ENCODE peak calls at places on chromosomes 5 and 9, in four cellular contexts. A, J, O and Y are unnamed samples.
A peak's percentile ranks its signal among the peaks of the same experiment; 100 is the strongest.

GRCh38 chr9:121935744-121936143 is 157.4 kb downstream of the TTLL11 start:
- DNase-seq in A (no peak), J (no peak), O (no peak), Y (no peak)

GRCh38 chr9:114991861-114992260 is 61.5 kb upstream of the TNFSF8 start:
- DNase-seq in A (no peak), J (no peak), O (no peak), Y (no peak)

GRCh38 chr9:98997580-98997979 is 53.9 kb downstream of the COL15A1 start:
- DNase-seq in A (no peak), J (no peak), O (no peak), Y (no peak)

GRCh38 chr9:81292056-81292805 is 397.1 kb downstream of the TLE1 start:
- DNase-seq in A (no peak), J (no peak), O (no peak), Y (no peak)

GRCh38 chr5:125410501-125411162 is 664.2 kb upstream of the ZNF608 start:
- DNase-seq in A (no peak), J (no peak), O (no peak), Y (no peak)

GRCh38 chr5:17339841-17340240 is 122.4 kb downstream of the BASP1 start:
- DNase-seq in A (no peak), J (no peak), O (no peak), Y (no peak)

GRCh38 chr5:102196481-102196880 is 99.6 kb downstream of the SLCO4C1 start:
- DNase-seq in A (no peak), J (no peak), O (no peak), Y (no peak)

GRCh38 chr5:116779846-116780245 is 205.2 kb upstream of the SEMA6A start:
- DNase-seq in A (no peak), J (no peak), O (no peak), Y (no peak)

GRCh38 chr9:34437006-34437925 is 21.1 kb downstream of the FAM219A start:
- DNase-seq in A (peak; percentile 68), J (peak; percentile 47), O (peak; percentile 40), Y (peak; percentile 26)

GRCh38 chr9:4086119-4087088 is 213.5 kb downstream of the GLIS3 start:
- DNase-seq in A (peak; percentile 8), J (no peak), O (no peak), Y (no peak)

GRCh38 chr5:6712136-6712581 is 1.1 kb upstream of the TENT4A start:
- DNase-seq in A (peak; percentile 52), J (no peak), O (no peak), Y (peak; percentile 53)

GRCh38 chr9:78035369-78035993 is 3.9 kb upstream of the GNAQ start:
- DNase-seq in A (peak; percentile 69), J (no peak), O (peak; percentile 7), Y (peak; percentile 46)

GRCh38 chr5:34491251-34491620 is 164.9 kb upstream of the RAI14 start:
- DNase-seq in A (no peak), J (no peak), O (no peak), Y (no peak)

GRCh38 chr9:5578018-5578697 is 50.7 kb upstream of the RIC1 start:
- DNase-seq in A (no peak), J (no peak), O (no peak), Y (no peak)

GRCh38 chr5:159821541-159821940 is 94.7 kb upstream of the ADRA1B start:
- DNase-seq in A (no peak), J (no peak), O (no peak), Y (no peak)

GRCh38 chr9:126668058-126668457 is 54.3 kb downstream of the LMX1B start:
- DNase-seq in A (no peak), J (no peak), O (no peak), Y (no peak)

GRCh38 chr9:33170464-33171156 is 3.5 kb upstream of the B4GALT1 start:
- DNase-seq in A (no peak), J (no peak), O (no peak), Y (no peak)

GRCh38 chr5:91042856-91043255 is 340.3 kb downstream of the ARRDC3 start:
- DNase-seq in A (peak; percentile 19), J (no peak), O (no peak), Y (no peak)

GRCh38 chr5:9245071-9245470 is 300.8 kb downstream of the SEMA5A start:
- DNase-seq in A (no peak), J (no peak), O (no peak), Y (no peak)

GRCh38 chr9:22423566-22423965 is 23.1 kb upstream of the DMRTA1 start:
- DNase-seq in A (no peak), J (no peak), O (no peak), Y (no peak)

GRCh38 chr9:109020113-109020512 is 6.8 kb upstream of the CTNNAL1 start:
- DNase-seq in A (no peak), J (no peak), O (no peak), Y (no peak)

GRCh38 chr9:134180786-134181647 is 16.7 kb upstream of the RNU6ATAC start:
- DNase-seq in A (no peak), J (no peak), O (no peak), Y (no peak)

GRCh38 chr5:116013207-116013777 is 19.0 kb upstream of the ARL14EPL start:
- DNase-seq in A (no peak), J (no peak), O (no peak), Y (no peak)

GRCh38 chr9:130042406-130042930 is 521 bp downstream of the FNBP1 start:
- DNase-seq in A (no peak), J (no peak), O (no peak), Y (peak; percentile 48)

GRCh38 chr9:135939351-135940265 is 21.6 kb downstream of the UBAC1 start:
- DNase-seq in A (no peak), J (no peak), O (no peak), Y (no peak)

GRCh38 chr9:8579661-8580060 is 780.1 kb upstream of the DMAC1 start:
- DNase-seq in A (no peak), J (no peak), O (no peak), Y (no peak)

GRCh38 chr9:69376651-69377050 is 51.6 kb downstream of the ENTREP1 start:
- DNase-seq in A (no peak), J (no peak), O (no peak), Y (no peak)
- TF ChIP-seq HDAC6 in A (no peak), J (no peak), O (no peak), Y (no peak)

GRCh38 chr5:126499742-126500396 is 76.7 kb downstream of the GRAMD2B start:
- DNase-seq in A (peak; percentile 10), J (peak; percentile 9), O (no peak), Y (peak; percentile 42)
- TF ChIP-seq HDAC6 in A (no peak), J (no peak), O (no peak), Y (no peak)

DNA sequence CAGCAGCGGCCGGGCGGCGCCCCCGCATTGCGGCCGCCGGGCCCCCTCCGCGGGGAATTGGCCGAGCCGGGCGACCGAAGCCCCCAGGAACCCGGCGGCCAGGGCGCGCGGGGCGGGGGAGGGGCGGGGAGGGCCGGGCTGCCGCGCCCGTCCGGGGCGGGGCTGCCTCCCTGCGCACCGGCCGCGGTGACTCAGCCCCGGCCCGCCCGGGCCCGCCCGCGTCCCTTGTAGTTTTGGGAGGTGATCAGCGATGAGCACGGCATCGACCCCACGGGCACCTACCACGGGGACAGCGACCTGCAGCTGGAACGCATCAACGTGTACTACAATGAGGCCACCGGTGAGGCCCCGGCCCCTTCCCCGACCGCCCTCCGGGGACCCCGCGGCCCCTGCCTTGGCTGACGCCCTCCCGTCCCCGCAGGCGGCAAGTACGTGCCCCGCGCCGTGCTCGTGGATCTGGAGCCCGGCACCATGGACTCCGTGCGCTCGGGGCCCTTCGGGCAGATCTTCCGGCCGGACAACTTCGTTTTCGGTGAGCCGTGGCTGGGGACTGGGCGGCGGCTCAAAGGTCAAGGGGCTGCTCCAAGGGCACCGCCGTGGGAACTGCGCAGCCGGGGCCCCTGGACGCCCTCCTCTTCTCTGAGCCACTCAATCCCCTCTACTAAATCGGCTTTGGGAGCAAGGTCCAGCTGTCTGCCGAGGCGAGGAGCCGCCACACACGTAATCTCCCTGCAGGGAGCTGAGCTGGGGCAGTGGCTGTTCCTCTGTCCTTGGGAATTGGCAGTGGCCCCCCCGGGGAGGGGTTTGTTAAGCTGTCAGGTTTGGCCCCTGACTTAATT is 622 bp downstream of the TUBB4B start:
- DNase-seq in A (peak; percentile 54), J (no peak), O (no peak), Y (peak; percentile 88)
- TF ChIP-seq HDAC6 in A (no peak), J (no peak), O (no peak), Y (no peak)

DNA sequence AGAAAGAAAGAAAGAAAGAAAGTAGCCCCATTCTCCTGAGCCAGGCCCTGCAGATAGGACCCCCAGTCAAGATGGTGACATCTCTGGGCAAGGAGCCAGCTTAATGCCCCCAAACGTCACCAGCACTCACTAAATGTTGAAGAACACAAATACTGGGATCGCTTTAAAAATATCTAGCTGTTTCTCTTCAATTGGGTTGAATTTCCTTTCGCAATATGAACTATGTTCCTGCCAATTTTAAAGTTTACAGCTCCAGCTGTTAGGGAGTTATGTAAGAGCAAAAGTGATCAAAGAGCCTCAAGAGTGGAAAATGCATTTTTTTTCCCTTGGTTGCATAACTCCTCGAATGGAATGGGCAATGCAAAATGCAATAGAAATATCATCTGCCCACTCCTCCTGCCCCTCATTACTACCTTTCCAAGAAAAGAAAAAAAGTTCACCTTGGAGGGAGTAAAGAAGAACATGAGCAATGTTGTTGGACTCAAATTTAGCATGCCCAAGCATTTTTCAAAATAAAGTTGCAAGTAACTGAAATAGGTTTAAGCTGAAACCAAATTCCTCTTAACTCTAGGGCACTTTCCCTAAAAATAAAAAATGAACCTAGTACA is 244.2 kb upstream of the PIK3R1 start:
- DNase-seq in A (peak; percentile 48), J (no peak), O (no peak), Y (no peak)
- TF ChIP-seq HDAC6 in A (no peak), J (no peak), O (no peak), Y (no peak)

DNA sequence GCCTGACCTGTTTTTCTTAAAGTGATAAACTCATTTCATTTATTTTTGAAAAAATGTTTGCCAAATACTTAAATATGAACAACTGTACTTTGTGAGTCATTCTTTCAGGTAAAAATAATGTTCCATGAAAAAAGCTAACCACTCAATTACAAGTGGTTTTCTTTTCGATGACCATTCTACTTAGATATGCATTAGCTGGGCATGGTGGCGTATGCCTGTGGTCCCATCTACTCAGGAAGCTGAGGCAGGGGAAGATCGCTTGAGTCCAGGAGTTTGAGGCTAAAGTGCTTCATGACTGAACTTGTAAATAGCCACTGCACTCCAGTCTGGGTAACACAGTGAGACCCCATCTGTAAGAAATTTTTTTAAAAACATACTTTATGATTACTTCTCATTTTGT is 4.0 kb upstream of the WDR70 start:
- DNase-seq in A (no peak), J (no peak), O (no peak), Y (no peak)
- TF ChIP-seq HDAC6 in A (no peak), J (no peak), O (no peak), Y (no peak)

DNA sequence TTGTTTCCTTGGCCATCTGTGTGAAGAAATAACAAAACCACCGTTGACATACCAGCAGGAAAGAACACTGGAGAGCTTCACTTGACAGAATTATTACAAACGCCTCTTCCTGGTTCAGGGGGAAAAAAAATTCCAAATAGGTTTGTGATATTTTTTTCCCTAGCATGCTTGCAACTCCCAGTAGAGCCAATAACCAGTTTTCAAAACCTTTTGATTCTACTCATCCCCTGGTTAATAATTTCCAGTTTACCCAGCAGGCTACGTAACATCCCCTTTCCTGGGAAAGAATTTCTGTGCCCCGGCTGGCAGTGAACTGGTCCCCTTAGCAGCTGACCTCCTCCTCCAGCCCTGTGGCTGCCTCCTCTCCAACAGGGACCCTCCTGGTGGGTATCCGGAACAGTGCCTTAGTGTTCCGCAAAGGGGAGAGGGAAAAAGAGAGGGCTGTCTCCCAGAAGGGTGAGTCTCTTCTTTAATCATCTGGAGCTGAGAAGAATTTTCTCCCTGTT is 72.8 kb upstream of the BOD1 start:
- DNase-seq in A (peak; percentile 90), J (no peak), O (no peak), Y (no peak)
- TF ChIP-seq HDAC6 in A (no peak), J (no peak), O (no peak), Y (no peak)